ENCODE peak calls at places on chromosome 2, in nine cellular contexts. One of them, this sample, is unnamed.
A peak's percentile ranks its signal among the peaks of the same experiment; 100 is the strongest.

GRCh38 chr2:74768401-74768914 is 65.5 kb upstream of the HK2 start:
- DNase-seq in MM.1S: no peak
- DNase-seq in esophagus squamous epithelium: no peak
- DNase-seq in left ventricle myocardium inferior: no peak
- DNase-seq in lower lobe of right lung: no peak
- DNase-seq in AG04450: no peak
- DNase-seq in DND-41: no peak
- DNase-seq in uterus: no peak
- DNase-seq in adrenal gland: no peak
- DNase-seq in this sample: peak; percentile 61

GRCh38 chr2:136696438-136696837 is 68.9 kb upstream of the THSD7B start:
- DNase-seq in MM.1S: no peak
- DNase-seq in esophagus squamous epithelium: no peak
- DNase-seq in left ventricle myocardium inferior: no peak
- DNase-seq in lower lobe of right lung: no peak
- DNase-seq in AG04450: no peak
- DNase-seq in DND-41: no peak
- DNase-seq in uterus: no peak
- DNase-seq in adrenal gland: no peak
- DNase-seq in this sample: no peak

GRCh38 chr2:76281176-76281841 is 570.6 kb upstream of the GCFC2 start:
- DNase-seq in MM.1S: no peak
- DNase-seq in esophagus squamous epithelium: no peak
- DNase-seq in left ventricle myocardium inferior: no peak
- DNase-seq in lower lobe of right lung: no peak
- DNase-seq in AG04450: no peak
- DNase-seq in DND-41: no peak
- DNase-seq in uterus: no peak
- DNase-seq in adrenal gland: no peak
- DNase-seq in this sample: no peak

GRCh38 chr2:144834954-144835633 is 315.2 kb upstream of the ZEB2 start:
- DNase-seq in MM.1S: no peak
- DNase-seq in esophagus squamous epithelium: no peak
- DNase-seq in left ventricle myocardium inferior: peak; percentile 23
- DNase-seq in lower lobe of right lung: no peak
- DNase-seq in AG04450: peak; percentile 59
- DNase-seq in DND-41: no peak
- DNase-seq in uterus: peak; percentile 19
- DNase-seq in adrenal gland: no peak
- DNase-seq in this sample: peak; percentile 73

GRCh38 chr2:6955523-6956136 is 38.4 kb downstream of the RNF144A start:
- DNase-seq in MM.1S: no peak
- DNase-seq in esophagus squamous epithelium: no peak
- DNase-seq in left ventricle myocardium inferior: no peak
- DNase-seq in lower lobe of right lung: no peak
- DNase-seq in AG04450: no peak
- DNase-seq in DND-41: no peak
- DNase-seq in uterus: no peak
- DNase-seq in adrenal gland: no peak
- DNase-seq in this sample: no peak

GRCh38 chr2:33188799-33189198 is 242.0 kb downstream of the LTBP1 start:
- DNase-seq in MM.1S: no peak
- DNase-seq in esophagus squamous epithelium: no peak
- DNase-seq in left ventricle myocardium inferior: no peak
- DNase-seq in lower lobe of right lung: no peak
- DNase-seq in AG04450: no peak
- DNase-seq in DND-41: no peak
- DNase-seq in uterus: no peak
- DNase-seq in adrenal gland: no peak
- DNase-seq in this sample: no peak

GRCh38 chr2:108243566-108243965 is 3.8 kb downstream of the SULT1C3 start:
- DNase-seq in MM.1S: no peak
- DNase-seq in esophagus squamous epithelium: no peak
- DNase-seq in left ventricle myocardium inferior: no peak
- DNase-seq in lower lobe of right lung: no peak
- DNase-seq in AG04450: no peak
- DNase-seq in DND-41: no peak
- DNase-seq in uterus: no peak
- DNase-seq in adrenal gland: no peak
- DNase-seq in this sample: no peak

GRCh38 chr2:140643761-140644187 is 1487.0 kb downstream of the LRP1B start:
- DNase-seq in MM.1S: no peak
- DNase-seq in esophagus squamous epithelium: no peak
- DNase-seq in left ventricle myocardium inferior: no peak
- DNase-seq in lower lobe of right lung: no peak
- DNase-seq in AG04450: peak; percentile 32
- DNase-seq in DND-41: no peak
- DNase-seq in uterus: no peak
- DNase-seq in adrenal gland: no peak
- DNase-seq in this sample: peak; percentile 44

GRCh38 chr2:33209976-33210375 is 263.2 kb downstream of the LTBP1 start:
- DNase-seq in MM.1S: no peak
- DNase-seq in esophagus squamous epithelium: no peak
- DNase-seq in left ventricle myocardium inferior: no peak
- DNase-seq in lower lobe of right lung: no peak
- DNase-seq in AG04450: no peak
- DNase-seq in DND-41: no peak
- DNase-seq in uterus: no peak
- DNase-seq in adrenal gland: no peak
- DNase-seq in this sample: no peak

DNA sequence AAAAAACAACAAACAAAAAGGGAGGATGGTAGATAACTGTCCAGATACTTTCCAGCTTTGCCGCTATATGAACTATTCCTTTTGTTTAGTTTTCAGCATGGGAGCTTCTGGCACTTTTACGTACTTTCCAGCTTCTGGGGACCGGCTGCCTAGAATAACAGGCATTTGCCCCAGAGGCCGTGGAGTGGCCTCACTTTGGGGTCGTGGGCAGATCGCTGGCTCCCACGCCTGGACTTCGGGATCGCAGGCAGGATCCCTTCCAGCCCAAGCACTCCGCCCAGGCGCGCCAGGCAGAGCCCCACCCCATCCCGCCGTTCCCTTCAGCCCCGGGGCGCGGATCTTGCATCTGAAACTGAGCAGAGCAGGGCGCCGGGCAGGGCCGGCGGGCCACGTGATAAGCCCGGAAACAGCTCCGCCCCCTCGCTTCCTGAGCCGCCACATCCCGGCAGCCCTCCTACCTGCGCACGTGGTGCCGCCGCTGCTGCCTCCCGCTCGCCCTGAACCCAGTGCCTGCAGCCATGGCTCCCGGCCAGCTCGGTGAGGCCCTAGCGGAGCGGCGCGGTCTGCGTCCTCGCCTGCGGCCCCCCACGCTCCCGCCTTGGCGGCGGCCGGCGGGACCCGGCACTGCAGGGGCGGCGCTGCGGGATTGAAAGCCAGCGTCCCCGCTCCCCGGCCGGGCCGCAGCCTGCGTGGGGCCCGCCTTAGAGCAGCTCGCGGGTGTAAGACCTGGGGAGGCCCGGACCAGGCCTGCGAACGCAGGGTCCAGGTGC is at the start of gene ATIC:
- DNase-seq in MM.1S: peak; percentile 97
- DNase-seq in esophagus squamous epithelium: peak; percentile 70
- DNase-seq in left ventricle myocardium inferior: peak; percentile 94
- DNase-seq in lower lobe of right lung: peak; percentile 97
- DNase-seq in AG04450: peak; percentile 71
- DNase-seq in DND-41: peak; percentile 96
- DNase-seq in uterus: peak; percentile 90
- DNase-seq in adrenal gland: peak; percentile 94
- DNase-seq in this sample: peak; percentile 87
- H3K4me3 ChIP-seq in MM.1S: peak within 1 kb of the TSS; percentile 68
- H3K4me3 ChIP-seq in esophagus squamous epithelium: peak within 1 kb of the TSS; percentile 70
- H3K4me3 ChIP-seq in left ventricle myocardium inferior: peak within 1 kb of the TSS; percentile 68
- H3K4me3 ChIP-seq in lower lobe of right lung: peak within 1 kb of the TSS; percentile 73
- H3K4me3 ChIP-seq in AG04450: peak within 1 kb of the TSS; percentile 84
- H3K4me3 ChIP-seq in DND-41: peak within 1 kb of the TSS; percentile 66
- H3K4me3 ChIP-seq in uterus: peak within 1 kb of the TSS; percentile 66
- H3K4me3 ChIP-seq in adrenal gland: peak within 1 kb of the TSS; percentile 22
- H3K4me3 ChIP-seq in this sample: peak within 1 kb of the TSS; percentile 96

DNA sequence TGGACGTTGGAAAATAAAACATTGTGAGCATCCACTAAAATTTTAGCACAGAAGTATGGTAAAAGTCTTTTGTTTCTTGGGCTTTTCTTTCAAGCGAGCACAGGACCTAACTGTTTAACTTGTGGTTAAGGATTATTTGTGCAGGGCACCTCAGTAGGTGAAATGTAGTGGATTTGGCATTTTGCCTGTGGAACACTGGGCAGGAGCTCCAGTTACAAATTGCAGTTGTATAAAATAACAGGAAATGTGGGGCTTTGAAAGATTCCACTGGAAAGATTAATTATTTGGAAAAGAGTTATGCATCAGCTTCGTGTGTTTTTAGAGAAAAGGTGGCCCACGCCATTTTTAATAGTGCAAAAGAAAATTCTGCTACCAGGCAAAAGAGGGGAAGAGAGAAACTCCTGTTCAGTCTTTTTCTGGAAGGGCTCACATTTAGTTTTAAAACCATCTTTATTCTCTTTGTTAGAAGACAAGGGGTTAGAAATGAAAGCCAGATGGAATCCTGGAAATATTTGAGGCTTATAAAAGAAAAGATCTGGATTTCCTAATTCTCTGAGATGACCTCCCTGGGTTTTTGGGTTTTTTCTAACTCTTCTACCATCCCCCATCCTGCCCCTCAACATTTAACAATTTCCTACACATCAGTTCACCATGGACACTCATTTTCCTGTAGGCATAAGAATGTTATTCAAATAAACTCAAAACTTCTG is 144.3 kb upstream of the SERTAD2 start:
- DNase-seq in MM.1S: no peak
- DNase-seq in esophagus squamous epithelium: no peak
- DNase-seq in left ventricle myocardium inferior: no peak
- DNase-seq in lower lobe of right lung: no peak
- DNase-seq in AG04450: peak; percentile 41
- DNase-seq in DND-41: no peak
- DNase-seq in uterus: no peak
- DNase-seq in adrenal gland: no peak
- DNase-seq in this sample: peak; percentile 88
- H3K27ac ChIP-seq in MM.1S: no peak overlapping the region
- H3K27ac ChIP-seq in esophagus squamous epithelium: no peak overlapping the region
- H3K27ac ChIP-seq in left ventricle myocardium inferior: no peak overlapping the region
- H3K27ac ChIP-seq in lower lobe of right lung: no peak overlapping the region
- H3K27ac ChIP-seq in AG04450: no peak overlapping the region
- H3K27ac ChIP-seq in DND-41: no peak overlapping the region
- H3K27ac ChIP-seq in uterus: no peak overlapping the region
- H3K27ac ChIP-seq in adrenal gland: no peak overlapping the region
- H3K27ac ChIP-seq in this sample: no peak overlapping the region

GRCh38 chr2:226772389-226773179 is 27.0 kb downstream of the IRS1 start:
- DNase-seq in MM.1S: peak; percentile 99
- DNase-seq in esophagus squamous epithelium: no peak
- DNase-seq in left ventricle myocardium inferior: no peak
- DNase-seq in lower lobe of right lung: no peak
- DNase-seq in AG04450: no peak
- DNase-seq in DND-41: no peak
- DNase-seq in uterus: no peak
- DNase-seq in adrenal gland: no peak
- DNase-seq in this sample: peak; percentile 73

GRCh38 chr2:226776104-226776503 is 23.5 kb downstream of the IRS1 start:
- DNase-seq in MM.1S: no peak
- DNase-seq in esophagus squamous epithelium: no peak
- DNase-seq in left ventricle myocardium inferior: no peak
- DNase-seq in lower lobe of right lung: no peak
- DNase-seq in AG04450: no peak
- DNase-seq in DND-41: no peak
- DNase-seq in uterus: no peak
- DNase-seq in adrenal gland: no peak
- DNase-seq in this sample: no peak

GRCh38 chr2:226775032-226775509 is 24.5 kb downstream of the IRS1 start:
- DNase-seq in MM.1S: no peak
- DNase-seq in esophagus squamous epithelium: no peak
- DNase-seq in left ventricle myocardium inferior: no peak
- DNase-seq in lower lobe of right lung: no peak
- DNase-seq in AG04450: no peak
- DNase-seq in DND-41: no peak
- DNase-seq in uterus: no peak
- DNase-seq in adrenal gland: no peak
- DNase-seq in this sample: no peak

GRCh38 chr2:226771067-226771466 is 28.6 kb downstream of the IRS1 start:
- DNase-seq in MM.1S: no peak
- DNase-seq in esophagus squamous epithelium: no peak
- DNase-seq in left ventricle myocardium inferior: peak; percentile 26
- DNase-seq in lower lobe of right lung: no peak
- DNase-seq in AG04450: no peak
- DNase-seq in DND-41: no peak
- DNase-seq in uterus: no peak
- DNase-seq in adrenal gland: no peak
- DNase-seq in this sample: no peak

GRCh38 chr2:226773291-226773690 is 26.3 kb downstream of the IRS1 start:
- DNase-seq in MM.1S: no peak
- DNase-seq in esophagus squamous epithelium: no peak
- DNase-seq in left ventricle myocardium inferior: no peak
- DNase-seq in lower lobe of right lung: no peak
- DNase-seq in AG04450: no peak
- DNase-seq in DND-41: no peak
- DNase-seq in uterus: no peak
- DNase-seq in adrenal gland: no peak
- DNase-seq in this sample: no peak
- H3K4me3 ChIP-seq in MM.1S: peak overlapping the region; percentile 38
- H3K4me3 ChIP-seq in esophagus squamous epithelium: no peak overlapping the region
- H3K4me3 ChIP-seq in left ventricle myocardium inferior: peak overlapping the region; percentile 22
- H3K4me3 ChIP-seq in lower lobe of right lung: no peak overlapping the region
- H3K4me3 ChIP-seq in AG04450: no peak overlapping the region
- H3K4me3 ChIP-seq in DND-41: no peak overlapping the region
- H3K4me3 ChIP-seq in uterus: no peak overlapping the region
- H3K4me3 ChIP-seq in adrenal gland: no peak overlapping the region
- H3K4me3 ChIP-seq in this sample: no peak overlapping the region

GRCh38 chr2:229346801-229347540 is 75.9 kb upstream of the PID1 start:
- DNase-seq in MM.1S: no peak
- DNase-seq in esophagus squamous epithelium: no peak
- DNase-seq in left ventricle myocardium inferior: no peak
- DNase-seq in lower lobe of right lung: no peak
- DNase-seq in AG04450: no peak
- DNase-seq in DND-41: no peak
- DNase-seq in uterus: no peak
- DNase-seq in adrenal gland: no peak
- DNase-seq in this sample: peak; percentile 57

GRCh38 chr2:229350928-229351327 is 79.8 kb upstream of the PID1 start:
- DNase-seq in MM.1S: no peak
- DNase-seq in esophagus squamous epithelium: no peak
- DNase-seq in left ventricle myocardium inferior: no peak
- DNase-seq in lower lobe of right lung: no peak
- DNase-seq in AG04450: no peak
- DNase-seq in DND-41: no peak
- DNase-seq in uterus: no peak
- DNase-seq in adrenal gland: no peak
- DNase-seq in this sample: no peak

GRCh38 chr2:229350117-229350805 is 79.2 kb upstream of the PID1 start:
- DNase-seq in MM.1S: no peak
- DNase-seq in esophagus squamous epithelium: no peak
- DNase-seq in left ventricle myocardium inferior: no peak
- DNase-seq in lower lobe of right lung: no peak
- DNase-seq in AG04450: no peak
- DNase-seq in DND-41: no peak
- DNase-seq in uterus: no peak
- DNase-seq in adrenal gland: no peak
- DNase-seq in this sample: no peak

GRCh38 chr2:229344151-229344551 is 73.1 kb upstream of the PID1 start:
- DNase-seq in MM.1S: no peak
- DNase-seq in esophagus squamous epithelium: no peak
- DNase-seq in left ventricle myocardium inferior: no peak
- DNase-seq in lower lobe of right lung: no peak
- DNase-seq in AG04450: no peak
- DNase-seq in DND-41: no peak
- DNase-seq in uterus: no peak
- DNase-seq in adrenal gland: no peak
- DNase-seq in this sample: peak; percentile 71

GRCh38 chr2:229348135-229348534 is 77.0 kb upstream of the PID1 start:
- DNase-seq in MM.1S: no peak
- DNase-seq in esophagus squamous epithelium: no peak
- DNase-seq in left ventricle myocardium inferior: no peak
- DNase-seq in lower lobe of right lung: no peak
- DNase-seq in AG04450: no peak
- DNase-seq in DND-41: no peak
- DNase-seq in uterus: no peak
- DNase-seq in adrenal gland: no peak
- DNase-seq in this sample: peak; percentile 24
- H3K27ac ChIP-seq in MM.1S: no peak overlapping the region
- H3K27ac ChIP-seq in esophagus squamous epithelium: no peak overlapping the region
- H3K27ac ChIP-seq in left ventricle myocardium inferior: no peak overlapping the region
- H3K27ac ChIP-seq in lower lobe of right lung: no peak overlapping the region
- H3K27ac ChIP-seq in AG04450: no peak overlapping the region
- H3K27ac ChIP-seq in DND-41: no peak overlapping the region
- H3K27ac ChIP-seq in uterus: no peak overlapping the region
- H3K27ac ChIP-seq in adrenal gland: no peak overlapping the region
- H3K27ac ChIP-seq in this sample: no peak overlapping the region